ENCODE peak calls at places on chromosomes 3 and 15, in eight cellular contexts. O, L, N, D, J, G, A and X are unnamed samples.

GRCh38 chr15:60228096-60228495 is 169.7 kb downstream of the ANXA2 start:
- DNase-seq in O (no peak), L (no peak), N (no peak), D (no peak), J (no peak), G (no peak), A (no peak), X (no peak)

GRCh38 chr3:177427096-177427495 is 229.8 kb upstream of the TBL1XR1 start:
- DNase-seq in O (no peak), L (no peak), N (peak; percentile 95), D (no peak), J (no peak), G (no peak), A (no peak), X (peak; percentile 40)

GRCh38 chr3:108342829-108343478 is 46.6 kb downstream of the HHLA2 start:
- DNase-seq in O (no peak), L (peak; percentile 11), N (no peak), D (no peak), J (no peak), G (no peak), A (peak; percentile 40), X (no peak)

GRCh38 chr3:123110238-123110952 is 43.6 kb downstream of the PDIA5 start:
- DNase-seq in O (no peak), L (no peak), N (no peak), D (no peak), J (no peak), G (no peak), A (no peak), X (no peak)

GRCh38 chr15:80591471-80591870 is 103.6 kb upstream of the ABHD17C start:
- DNase-seq in O (no peak), L (no peak), N (no peak), D (peak; percentile 30), J (no peak), G (no peak), A (no peak), X (no peak)

GRCh38 chr15:70528270-70528706 is 235.1 kb downstream of the UACA start:
- DNase-seq in O (peak; percentile 63), L (no peak), N (peak; percentile 94), D (no peak), J (no peak), G (no peak), A (no peak), X (peak; percentile 89)

GRCh38 chr3:172280406-172281051 is 167.7 kb downstream of the GHSR start:
- DNase-seq in O (peak; percentile 30), L (no peak), N (no peak), D (no peak), J (peak; percentile 32), G (no peak), A (peak; percentile 69), X (no peak)

GRCh38 chr3:53570709-53571108 is 76.3 kb downstream of the CACNA1D start:
- DNase-seq in O (no peak), L (no peak), N (no peak), D (no peak), J (no peak), G (no peak), A (peak; percentile 65), X (no peak)

GRCh38 chr3:39317571-39318169 is 11.8 kb upstream of the CCR8 start:
- DNase-seq in O (peak; percentile 1), L (no peak), N (no peak), D (no peak), J (no peak), G (no peak), A (peak; percentile 2), X (peak; percentile 87)

GRCh38 chr15:69612112-69612511 is 159.5 kb downstream of the RPLP1 start:
- DNase-seq in O (no peak), L (no peak), N (peak; percentile 68), D (no peak), J (no peak), G (no peak), A (no peak), X (no peak)

GRCh38 chr3:161348791-161349400 is 22.4 kb downstream of the SPTSSB start:
- DNase-seq in O (no peak), L (no peak), N (peak; percentile 69), D (no peak), J (no peak), G (no peak), A (peak; percentile 34), X (no peak)

GRCh38 chr15:46938169-46938568 is 779.1 kb upstream of the SEMA6D start:
- DNase-seq in O (peak; percentile 18), L (no peak), N (peak; percentile 53), D (no peak), J (no peak), G (no peak), A (no peak), X (no peak)

GRCh38 chr3:183108002-183108449 is 8.7 kb upstream of the MCCC1 start:
- DNase-seq in O (peak; percentile 70), L (no peak), N (no peak), D (no peak), J (no peak), G (no peak), A (peak; percentile 25), X (peak; percentile 43)

GRCh38 chr15:95304874-95305271 is 1025.6 kb upstream of the NR2F2 start:
- DNase-seq in O (no peak), L (no peak), N (no peak), D (no peak), J (no peak), G (no peak), A (no peak), X (no peak)

GRCh38 chr3:147359177-147360062 is 46.9 kb downstream of the ZIC4 start:
- DNase-seq in O (no peak), L (no peak), N (no peak), D (no peak), J (no peak), G (peak; percentile 57), A (no peak), X (no peak)

GRCh38 chr3:14440531-14441239 is 38.3 kb downstream of the SLC6A6 start:
- DNase-seq in O (peak; percentile 89), L (no peak), N (no peak), D (no peak), J (no peak), G (no peak), A (no peak), X (no peak)

GRCh38 chr15:75809986-75810750 is 33.1 kb upstream of the UBE2Q2 start:
- DNase-seq in O (peak; percentile 86), L (no peak), N (peak; percentile 33), D (no peak), J (no peak), G (no peak), A (peak; percentile 49), X (peak; percentile 61)

GRCh38 chr15:77035999-77036471 is 34.9 kb downstream of the TSPAN3 start:
- DNase-seq in O (no peak), L (no peak), N (no peak), D (no peak), J (no peak), G (no peak), A (no peak), X (no peak)

GRCh38 chr15:90650956-90651689 is 66.0 kb upstream of the BLM start:
- DNase-seq in O (no peak), L (no peak), N (no peak), D (no peak), J (no peak), G (no peak), A (no peak), X (no peak)

GRCh38 chr15:94532226-94532625 is 300.9 kb downstream of the MCTP2 start:
- DNase-seq in O (peak; percentile 46), L (no peak), N (no peak), D (no peak), J (no peak), G (no peak), A (no peak), X (no peak)

GRCh38 chr3:190370369-190370768 is 17.6 kb upstream of the CLDN16 start:
- DNase-seq in O (no peak), L (no peak), N (no peak), D (no peak), J (no peak), G (no peak), A (no peak), X (no peak)

GRCh38 chr3:146203761-146204160 is 42.8 kb upstream of the PLOD2 start:
- DNase-seq in O (no peak), L (no peak), N (no peak), D (no peak), J (no peak), G (no peak), A (no peak), X (no peak)

GRCh38 chr15:67967871-67968423 is 86.2 kb upstream of the PIAS1 start:
- DNase-seq in O (peak; percentile 80), L (no peak), N (no peak), D (peak; percentile 56), J (peak; percentile 19), G (no peak), A (peak; percentile 50), X (peak; percentile 34)

GRCh38 chr15:25060472-25060803 is 105.7 kb downstream of the SNRPN start:
- DNase-seq in O (no peak), L (no peak), N (no peak), D (peak; percentile 39), J (no peak), G (no peak), A (no peak), X (no peak)

GRCh38 chr3:56681963-56682457 is 1.1 kb downstream of the TASOR start:
- DNase-seq in O (no peak), L (peak; percentile 0), N (no peak), D (no peak), J (no peak), G (no peak), A (no peak), X (no peak)

GRCh38 chr15:92361321-92362090 is 32.2 kb upstream of the ST8SIA2 start:
- DNase-seq in O (peak; percentile 66), L (no peak), N (no peak), D (no peak), J (no peak), G (no peak), A (no peak), X (no peak)

GRCh38 chr3:148289159-148289558 is 408.5 kb upstream of the AGTR1 start:
- DNase-seq in O (no peak), L (no peak), N (no peak), D (no peak), J (no peak), G (no peak), A (no peak), X (no peak)

GRCh38 chr3:116069024-116069423 is 376.3 kb downstream of the LSAMP start:
- DNase-seq in O (no peak), L (no peak), N (no peak), D (no peak), J (no peak), G (no peak), A (no peak), X (no peak)
- H3K4me3 ChIP-seq in O (no peak overlapping the region), L (no peak overlapping the region), N (no peak overlapping the region), D (no peak overlapping the region), J (no peak overlapping the region), G (no peak overlapping the region), A (no peak overlapping the region), X (no peak overlapping the region)

GRCh38 chr15:31353931-31354330 is 27.3 kb downstream of the KLF13 start:
- DNase-seq in O (no peak), L (no peak), N (no peak), D (no peak), J (no peak), G (no peak), A (no peak), X (no peak)
- H3K4me3 ChIP-seq in O (no peak overlapping the region), L (no peak overlapping the region), N (peak overlapping the region; percentile 21), D (no peak overlapping the region), J (no peak overlapping the region), G (peak overlapping the region; percentile 16), A (no peak overlapping the region), X (peak overlapping the region; percentile 25)

GRCh38 chr3:193378706-193379105 is at the start of gene ATP13A5:
- DNase-seq in O (no peak), L (no peak), N (no peak), D (no peak), J (no peak), G (no peak), A (no peak), X (no peak)
- H3K4me3 ChIP-seq in O (no peak within 1 kb of the TSS), L (no peak within 1 kb of the TSS), N (no peak within 1 kb of the TSS), D (no peak within 1 kb of the TSS), J (no peak within 1 kb of the TSS), G (no peak within 1 kb of the TSS), A (no peak within 1 kb of the TSS), X (no peak within 1 kb of the TSS)

GRCh38 chr15:50997371-50998051 is 89.0 kb downstream of the AP4E1 start:
- DNase-seq in O (no peak), L (no peak), N (no peak), D (no peak), J (no peak), G (no peak), A (no peak), X (no peak)
- H3K4me3 ChIP-seq in O (no peak overlapping the region), L (no peak overlapping the region), N (no peak overlapping the region), D (no peak overlapping the region), J (no peak overlapping the region), G (no peak overlapping the region), A (no peak overlapping the region), X (no peak overlapping the region)